ENCODE peak calls at places on chromosome X, in ten cellular contexts. F, Z, N, A, U, R, E, B, S and V are unnamed samples.

GRCh38 chrX:130994671-130995070 is 63.5 kb upstream of the ARHGAP36 start:
- DNase-seq in R (peak), N (no peak), E (no peak), S (no peak), Z (peak), U (no peak), A (peak), B (no peak), F (no peak), V (no peak)

GRCh38 chrX:129706395-129707072 is 32.2 kb upstream of the XPNPEP2 start:
- DNase-seq in A (no peak), F (no peak), Z (no peak), R (no peak), E (no peak), U (no peak), B (no peak), S (no peak), N (no peak), V (no peak)

GRCh38 chrX:68703369-68703768 is 55.9 kb downstream of the STARD8 start:
- DNase-seq in Z (no peak), E (no peak), S (no peak), A (no peak), N (no peak), F (no peak), U (no peak), R (no peak), B (no peak), V (no peak)

GRCh38 chrX:1507511-1508463 is 29.2 kb downstream of the P2RY8 start:
- DNase-seq in A (no peak), E (no peak), S (no peak), N (no peak), B (no peak), Z (no peak), U (no peak), R (no peak), F (no peak), V (no peak)

GRCh38 chrX:146224442-146224841 is 406.8 kb downstream of the SLITRK2 start:
- DNase-seq in F (no peak), U (no peak), R (no peak), B (no peak), S (no peak), A (no peak), E (no peak), N (no peak), Z (no peak), V (no peak)

GRCh38 chrX:6029014-6029413 is 199.7 kb downstream of the NLGN4X start:
- DNase-seq in N (no peak), R (no peak), E (no peak), F (no peak), U (no peak), S (no peak), Z (no peak), A (no peak), B (no peak), V (no peak)

GRCh38 chrX:110532527-110532926 is 173.9 kb downstream of the RTL9 start:
- DNase-seq in Z (no peak), B (no peak), U (no peak), E (no peak), F (no peak), R (no peak), A (no peak), N (no peak), S (no peak), V (no peak)

GRCh38 chrX:119041175-119041574 is 31.6 kb upstream of the CT47C1 start:
- DNase-seq in U (no peak), F (peak), B (no peak), A (no peak), N (peak), R (peak), S (peak), Z (peak), E (peak), V (no peak)

GRCh38 chrX:15989716-15990115 is 133.6 kb upstream of the GRPR start:
- DNase-seq in B (no peak), R (no peak), F (no peak), N (no peak), E (no peak), A (no peak), Z (no peak), U (no peak), S (no peak), V (no peak)

GRCh38 chrX:53481093-53481492 is 46.9 kb upstream of the HSD17B10 start:
- DNase-seq in B (no peak), A (peak), Z (no peak), R (no peak), N (no peak), E (no peak), U (no peak), S (no peak), F (no peak), V (no peak)

GRCh38 chrX:48971325-48972213 is at the start of gene KCND1:
- DNase-seq in S (peak), R (peak), B (peak), U (no peak), F (no peak), A (peak), N (no peak), E (peak), Z (peak), V (no peak)

GRCh38 chrX:48466696-48467095 is 3.4 kb downstream of the SLC38A5 start:
- DNase-seq in A (peak), U (no peak), N (no peak), F (no peak), Z (no peak), S (no peak), B (no peak), E (no peak), R (no peak), V (no peak)

GRCh38 chrX:49701948-49702347 is 6.2 kb upstream of the PAGE1 start:
- DNase-seq in Z (no peak), A (no peak), N (no peak), R (no peak), U (no peak), E (no peak), S (no peak), F (no peak), B (no peak), V (no peak)

GRCh38 chrX:129472116-129472515 is 51.2 kb downstream of the SMARCA1 start:
- DNase-seq in A (no peak), S (peak), E (no peak), N (no peak), B (no peak), Z (no peak), R (peak), F (no peak), U (no peak), V (peak)

GRCh38 chrX:65035451-65035779 is 59.2 kb upstream of the ZC4H2 start:
- DNase-seq in R (peak), S (peak), A (no peak), U (no peak), F (no peak), B (no peak), N (no peak), Z (no peak), E (no peak), V (no peak)

GRCh38 chrX:38212246-38212645 is 8.4 kb downstream of the SRPX start:
- DNase-seq in R (peak), S (peak), E (no peak), Z (no peak), A (no peak), F (no peak), N (no peak), B (no peak), U (no peak), V (no peak)

GRCh38 chrX:48823029-48823428 is 3.3 kb upstream of the ERAS start:
- DNase-seq in R (no peak), Z (no peak), N (no peak), B (no peak), F (no peak), A (no peak), U (no peak), E (no peak), S (no peak), V (no peak)

GRCh38 chrX:76153221-76153620 is 19.6 kb upstream of the PBDC1 start:
- DNase-seq in F (no peak), R (no peak), E (no peak), S (no peak), U (no peak), B (no peak), Z (no peak), N (no peak), A (no peak), V (no peak)

GRCh38 chrX:153930011-153930910 is 4.2 kb upstream of the ARHGAP4 start:
- DNase-seq in S (no peak), F (no peak), E (no peak), A (no peak), Z (no peak), U (no peak), B (no peak), N (no peak), R (no peak), V (no peak)

GRCh38 chrX:153927686-153927935 is 1.5 kb upstream of the ARHGAP4 start:
- DNase-seq in E (no peak), N (no peak), Z (no peak), F (no peak), U (no peak), A (no peak), S (no peak), R (no peak), B (no peak), V (no peak)

GRCh38 chrX:153929576-153929975 is 3.5 kb upstream of the ARHGAP4 start:
- DNase-seq in Z (no peak), N (no peak), A (no peak), F (no peak), S (no peak), U (no peak), R (no peak), E (no peak), B (no peak), V (no peak)

GRCh38 chrX:153927936-153928760 is 2.1 kb upstream of the ARHGAP4 start:
- DNase-seq in B (peak), E (peak), R (peak), Z (peak), F (peak), U (peak), S (peak), A (peak), N (peak), V (peak)

GRCh38 chrX:153928846-153929245 is 2.8 kb upstream of the ARHGAP4 start:
- DNase-seq in B (no peak), S (no peak), A (no peak), U (no peak), Z (no peak), E (no peak), R (no peak), N (no peak), F (no peak), V (no peak)
- H3K27ac ChIP-seq in B (peak), S (no peak), A (peak), U (no peak), Z (peak), E (no peak), R (no peak), N (peak), F (peak), V (peak)

DNA sequence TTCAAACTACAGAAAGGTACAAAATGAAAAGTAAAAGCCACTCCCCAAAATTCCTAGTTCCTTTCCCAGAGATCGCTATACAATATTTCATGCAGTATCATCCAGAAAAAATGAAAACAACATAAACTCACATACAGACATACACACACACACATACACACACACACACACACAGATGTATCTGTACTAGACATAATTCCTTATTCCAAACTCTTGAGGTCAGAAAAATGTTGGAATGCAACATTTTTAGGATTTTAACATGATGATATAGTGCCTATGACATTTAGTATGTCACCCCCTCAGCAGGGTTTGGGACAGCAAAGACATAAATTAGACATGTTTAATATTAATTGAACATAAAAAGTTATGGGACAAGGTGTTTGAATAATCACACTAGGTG is 73.4 kb upstream of the LHFPL1 start:
- DNase-seq in F (no peak), U (no peak), S (no peak), N (no peak), A (no peak), Z (no peak), E (no peak), B (no peak), R (no peak), V (no peak)
- H3K27ac ChIP-seq in F (no peak), U (no peak), S (no peak), N (no peak), A (no peak), Z (no peak), E (no peak), B (no peak), R (no peak), V (no peak)

DNA sequence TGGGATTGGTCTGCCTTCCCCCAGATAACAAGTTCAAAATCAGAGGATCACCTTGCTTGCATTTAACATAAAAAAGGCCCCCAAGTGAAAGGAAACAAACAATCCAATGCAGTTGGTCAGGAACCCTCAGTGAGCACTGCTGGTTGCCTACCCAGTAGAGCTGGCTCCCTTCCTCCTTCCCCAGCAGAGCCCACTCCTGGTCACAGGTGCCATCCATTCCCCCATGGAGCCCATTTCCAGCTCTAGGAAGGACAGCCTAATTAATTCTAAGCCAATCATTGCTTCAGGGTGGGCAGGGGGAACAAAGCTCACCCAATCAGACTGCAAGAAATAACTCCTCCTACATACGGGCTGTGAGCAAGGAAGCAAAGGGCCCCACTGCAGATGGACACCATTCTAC is 86.6 kb downstream of the SH3KBP1 start:
- DNase-seq in B (no peak), Z (no peak), N (no peak), R (no peak), S (no peak), U (no peak), E (no peak), F (no peak), A (no peak), V (no peak)
- H3K27ac ChIP-seq in B (no peak), Z (no peak), N (no peak), R (no peak), S (no peak), U (peak), E (no peak), F (no peak), A (no peak), V (no peak)

DNA sequence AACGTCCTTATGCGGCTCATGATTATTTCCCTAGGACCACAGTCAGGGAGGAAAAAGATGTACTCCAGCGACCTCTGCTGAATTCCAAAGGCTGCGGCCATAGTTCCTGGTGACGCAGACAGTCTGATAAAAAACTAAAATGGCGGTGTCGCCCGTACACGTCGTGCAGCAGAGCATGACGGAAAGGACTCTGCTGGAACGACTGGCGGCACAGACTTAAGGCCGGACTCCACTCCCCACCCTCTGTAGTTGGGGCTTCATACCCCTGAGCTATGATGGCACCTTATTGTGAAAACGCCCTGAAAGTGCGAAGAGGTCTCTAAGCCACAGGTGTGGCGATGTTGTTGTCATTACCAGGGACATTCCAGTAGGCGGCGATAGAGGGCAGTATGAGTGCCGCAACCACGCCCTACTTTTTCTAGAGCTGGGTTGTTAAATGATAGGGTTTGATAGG is 90.0 kb upstream of the EDA2R start:
- DNase-seq in N (no peak), Z (peak), A (peak), R (peak), F (peak), U (peak), B (no peak), S (peak), E (peak), V (no peak)
- H3K27ac ChIP-seq in N (no peak), Z (peak), A (no peak), R (no peak), F (no peak), U (peak), B (no peak), S (peak), E (no peak), V (no peak)

GRCh38 chrX:74179499-74179898 is 124.5 kb upstream of the ZCCHC13 start:
- DNase-seq in N (no peak), S (no peak), F (no peak), U (no peak), A (no peak), Z (no peak), R (no peak), E (no peak), B (no peak), V (no peak)

GRCh38 chrX:74178536-74178935 is 125.4 kb upstream of the ZCCHC13 start:
- DNase-seq in U (no peak), Z (peak), F (no peak), A (no peak), S (no peak), B (no peak), N (no peak), R (no peak), E (no peak), V (no peak)

GRCh38 chrX:74180716-74181115 is 123.3 kb upstream of the ZCCHC13 start:
- DNase-seq in N (no peak), R (no peak), F (no peak), Z (no peak), B (no peak), A (no peak), E (no peak), U (no peak), S (no peak), V (no peak)

GRCh38 chrX:74179071-74179470 is 124.9 kb upstream of the ZCCHC13 start:
- DNase-seq in A (no peak), F (peak), R (peak), N (no peak), U (no peak), S (peak), E (no peak), Z (no peak), B (no peak), V (peak)

GRCh38 chrX:74179936-74180454 is 124.0 kb upstream of the ZCCHC13 start:
- DNase-seq in Z (no peak), U (no peak), E (no peak), A (no peak), F (no peak), S (no peak), N (no peak), R (no peak), B (no peak), V (no peak)
- H3K27ac ChIP-seq in Z (no peak), U (no peak), E (no peak), A (no peak), F (no peak), S (no peak), N (no peak), R (no peak), B (no peak), V (no peak)

GRCh38 chrX:10574663-10575062 is 45.7 kb downstream of the MID1 start:
- DNase-seq in S (peak), A (no peak), R (no peak), B (no peak), F (no peak), U (no peak), E (no peak), N (no peak), Z (no peak), V (no peak)

GRCh38 chrX:10576777-10577444 is 43.5 kb downstream of the MID1 start:
- DNase-seq in N (no peak), S (no peak), F (no peak), A (no peak), E (no peak), Z (no peak), R (no peak), U (no peak), B (no peak), V (no peak)

GRCh38 chrX:10579753-10580060 is 40.7 kb downstream of the MID1 start:
- DNase-seq in N (no peak), R (peak), U (no peak), F (no peak), B (no peak), S (peak), Z (no peak), A (no peak), E (no peak), V (no peak)

GRCh38 chrX:10579018-10579752 is 41.2 kb downstream of the MID1 start:
- DNase-seq in A (no peak), S (peak), B (no peak), Z (no peak), E (no peak), U (no peak), R (peak), N (no peak), F (peak), V (no peak)

DNA sequence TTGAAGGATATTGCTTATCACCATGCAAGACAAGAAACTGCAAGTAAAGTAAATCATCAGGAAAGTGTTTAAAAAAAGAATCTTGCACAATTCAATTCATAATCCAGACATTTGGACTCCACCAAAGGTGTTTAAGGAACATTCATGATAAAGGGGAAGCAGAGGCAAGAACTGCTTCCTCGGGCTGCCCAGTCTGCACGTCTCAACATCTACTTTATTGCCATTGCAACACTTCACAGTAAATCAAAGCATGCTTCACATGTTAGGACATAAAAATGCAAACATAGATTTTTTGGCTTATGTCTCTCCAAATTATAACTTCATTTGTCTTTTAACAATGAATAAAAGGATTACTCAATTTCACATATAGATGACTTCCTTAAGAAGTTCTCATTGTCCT is 42.5 kb downstream of the MID1 start:
- DNase-seq in A (no peak), E (no peak), B (no peak), Z (no peak), F (no peak), U (no peak), S (no peak), N (no peak), R (no peak), V (no peak)
- H3K27ac ChIP-seq in A (no peak), E (no peak), B (no peak), Z (no peak), F (no peak), U (no peak), S (no peak), N (no peak), R (no peak), V (peak)

GRCh38 chrX:7154040-7154597 is 6.2 kb upstream of the PUDP start:
- DNase-seq in S (no peak), E (no peak), U (no peak), F (no peak), R (no peak), N (no peak), Z (no peak), B (no peak), A (no peak), V (no peak)

GRCh38 chrX:7159132-7159861 is 11.3 kb upstream of the PUDP start:
- DNase-seq in R (no peak), E (no peak), A (no peak), N (no peak), F (no peak), Z (no peak), S (no peak), U (no peak), B (no peak), V (peak)

GRCh38 chrX:7156879-7157278 is 8.9 kb upstream of the PUDP start:
- DNase-seq in E (no peak), N (no peak), B (no peak), R (no peak), A (no peak), Z (no peak), S (no peak), F (no peak), U (no peak), V (no peak)

GRCh38 chrX:7155163-7155562 is 7.2 kb upstream of the PUDP start:
- DNase-seq in B (no peak), S (no peak), R (no peak), N (no peak), U (no peak), A (no peak), Z (no peak), E (no peak), F (no peak), V (no peak)

GRCh38 chrX:7158468-7158990 is 10.6 kb upstream of the PUDP start:
- DNase-seq in R (no peak), A (no peak), B (no peak), S (no peak), F (no peak), N (no peak), Z (no peak), U (no peak), E (no peak), V (no peak)
- H3K27ac ChIP-seq in R (no peak), A (no peak), B (no peak), S (no peak), F (no peak), N (no peak), Z (no peak), U (no peak), E (no peak), V (peak)

DNA sequence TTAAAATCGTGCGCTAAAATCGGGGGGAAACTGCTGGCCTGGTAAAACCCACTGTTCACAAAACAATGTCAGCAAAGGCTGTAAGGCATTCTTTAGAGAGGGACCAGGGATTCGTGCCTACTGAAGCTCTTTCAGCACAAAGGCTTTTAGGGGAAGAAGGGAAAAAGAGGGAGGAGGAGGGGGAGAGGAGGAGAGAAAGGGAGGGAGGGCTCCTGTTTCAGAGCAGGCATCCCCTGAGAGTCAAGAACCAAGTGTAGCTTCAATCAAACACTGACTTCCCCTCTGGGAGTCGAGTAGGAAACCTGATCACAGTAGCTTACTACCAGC is 9.5 kb downstream of the BCOR start:
- DNase-seq in B (no peak), U (no peak), R (no peak), E (no peak), N (no peak), S (no peak), F (no peak), Z (no peak), A (no peak), V (no peak)
- H3K27ac ChIP-seq in B (peak), U (no peak), R (peak), E (no peak), N (no peak), S (no peak), F (peak), Z (no peak), A (peak), V (no peak)